ENCODE peak calls at places on chromosomes 16 and 17, in seven cellular contexts. Q is SK-N-SH, U is GM12891, M is GM12892, H is HepG2, X is H1, Y is K562. N is an unnamed sample.

GRCh38 chr17:47297661-47298400 is 25.9 kb upstream of the EFCAB13 start:
- DNase-seq in X (no peak), H (no peak), M (no peak), Y (no peak), U (no peak), Q (no peak), N (no peak)

GRCh38 chr17:74742153-74742515 is 5.1 kb downstream of the RAB37 start:
- DNase-seq in Y (no peak), X (no peak), H (no peak), M (peak), U (no peak), Q (no peak), N (peak)

GRCh38 chr16:71758293-71758760 is 33.8 kb upstream of the PHLPP2 start:
- DNase-seq in U (no peak), M (no peak), Q (no peak), H (peak), X (no peak), Y (no peak), N (no peak)

GRCh38 chr17:74424658-74425057 is 7.2 kb upstream of the GPRC5C start:
- DNase-seq in Q (peak), H (no peak), U (no peak), X (no peak), Y (no peak), M (no peak), N (no peak)

GRCh38 chr16:84527486-84528269 is 23.2 kb upstream of the MEAK7 start:
- DNase-seq in Q (no peak), Y (no peak), M (no peak), H (no peak), U (no peak), X (no peak), N (no peak)

GRCh38 chr17:67912656-67913055 is 83.6 kb downstream of the C17orf58 start:
- DNase-seq in H (no peak), X (no peak), M (no peak), U (no peak), Y (no peak), Q (no peak), N (no peak)

GRCh38 chr17:65696739-65697394 is 135.4 kb upstream of the AXIN2 start:
- DNase-seq in Q (no peak), U (no peak), M (no peak), X (no peak), Y (no peak), H (no peak), N (no peak)

GRCh38 chr17:63702223-63702577 is 2.3 kb upstream of the LIMD2 start:
- DNase-seq in Y (no peak), X (no peak), M (peak), H (no peak), U (no peak), Q (no peak), N (no peak)

GRCh38 chr17:17077861-17078732 is 35.8 kb downstream of the MPRIP start:
- DNase-seq in U (no peak), M (no peak), Q (no peak), Y (no peak), H (peak), X (no peak), N (no peak)

GRCh38 chr17:8016632-8017424 is 14.4 kb downstream of the GUCY2D start:
- DNase-seq in M (no peak), U (no peak), Q (peak), X (peak), Y (peak), H (no peak), N (no peak)
- TF ChIP-seq TAF1 in M (no peak), U (no peak), Q (no peak), X (peak), Y (no peak), H (no peak), N (no peak)

DNA sequence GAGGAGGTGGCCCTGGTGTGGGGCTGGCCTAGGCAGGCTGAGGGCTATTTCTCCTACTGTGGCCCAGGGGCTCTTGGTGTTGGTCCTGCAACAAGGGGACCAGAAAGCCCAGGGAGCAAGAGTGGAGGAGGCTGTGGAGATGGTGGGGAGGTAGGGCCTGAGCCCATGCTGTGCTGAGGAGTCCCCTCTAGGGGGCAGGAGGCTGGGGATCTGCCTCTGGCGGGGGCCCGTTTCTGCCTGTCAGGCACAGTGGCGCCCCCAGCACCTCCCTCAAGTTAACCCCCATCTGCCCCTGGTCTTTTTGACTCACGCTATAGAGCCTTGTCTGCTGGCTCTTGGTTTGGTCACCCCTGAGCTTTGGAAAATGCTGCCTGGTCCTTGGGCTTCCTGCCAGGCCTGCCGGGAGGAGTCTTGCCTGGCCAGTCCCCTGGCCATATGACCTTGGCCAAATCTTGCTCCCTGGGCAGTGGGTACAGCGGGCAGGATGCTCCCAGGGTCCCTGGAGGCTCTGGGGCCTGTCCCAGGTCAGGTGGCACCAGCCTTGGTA is 5.9 kb downstream of the BAIAP2 start:
- DNase-seq in Y (peak), H (peak), Q (peak), U (peak), X (no peak), M (peak), N (no peak)
- TF ChIP-seq TAF1 in Y (no peak), H (no peak), Q (no peak), U (no peak), X (no peak), M (no peak), N (no peak)

DNA sequence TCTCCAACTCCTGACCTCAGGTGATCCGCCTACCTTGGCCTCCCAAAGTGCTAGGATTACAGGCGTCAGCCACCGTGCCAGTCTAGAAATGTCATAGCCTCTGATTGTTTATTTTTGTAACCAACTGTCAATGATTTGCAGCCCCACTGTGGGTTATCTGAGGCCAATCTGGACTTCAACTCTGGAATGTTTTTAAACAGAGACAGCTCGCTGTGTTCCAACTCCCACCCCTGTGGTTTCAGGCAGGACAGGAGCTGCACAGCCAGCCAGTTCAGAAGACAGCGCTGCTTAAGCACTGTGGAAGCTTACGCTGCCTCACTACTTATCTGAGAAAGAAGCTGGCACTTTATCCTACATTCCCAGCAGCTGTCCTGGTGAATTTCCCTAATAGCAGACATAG is 19.5 kb downstream of the MRM3 start:
- DNase-seq in X (no peak), U (no peak), Q (no peak), M (no peak), Y (no peak), H (peak), N (no peak)
- TF ChIP-seq TAF1 in X (no peak), U (no peak), Q (no peak), M (no peak), Y (no peak), H (no peak), N (no peak)

GRCh38 chr16:8512941-8513624 is 77.2 kb downstream of the TMEM114 start:
- DNase-seq in H (no peak), Q (no peak), Y (no peak), U (no peak), X (no peak), M (no peak), N (peak)
- TF ChIP-seq TAF1 in H (no peak), Q (no peak), Y (no peak), U (no peak), X (no peak), M (no peak), N (no peak)

GRCh38 chr16:83355570-83356218 is 452.1 kb upstream of the HSBP1 start:
- DNase-seq in M (no peak), Y (no peak), U (no peak), X (no peak), H (no peak), Q (no peak), N (no peak)

GRCh38 chr16:83356986-83357385 is 450.8 kb upstream of the HSBP1 start:
- DNase-seq in H (no peak), Q (no peak), U (no peak), Y (no peak), X (no peak), M (no peak), N (no peak)

GRCh38 chr16:83353241-83353640 is 454.5 kb upstream of the HSBP1 start:
- DNase-seq in Q (no peak), U (no peak), H (no peak), M (no peak), X (no peak), Y (no peak), N (no peak)

GRCh38 chr16:83354015-83354414 is 453.8 kb upstream of the HSBP1 start:
- DNase-seq in U (no peak), M (no peak), H (no peak), Y (no peak), Q (no peak), X (no peak), N (no peak)

GRCh38 chr16:83356266-83356665 is 451.5 kb upstream of the HSBP1 start:
- DNase-seq in X (no peak), H (peak), M (peak), Y (peak), Q (peak), U (peak), N (no peak)
- TF ChIP-seq TAF1 in X (no peak), H (no peak), M (no peak), Y (no peak), Q (no peak), U (no peak), N (no peak)

GRCh38 chr16:30185141-30185682 is 1.8 kb downstream of the CORO1A start:
- DNase-seq in H (no peak), Q (peak), M (no peak), Y (no peak), X (no peak), U (peak), N (no peak)

GRCh38 chr16:30185683-30186421 is 2.5 kb downstream of the CORO1A start:
- DNase-seq in M (peak), U (peak), H (no peak), Y (no peak), Q (peak), X (no peak), N (peak)

GRCh38 chr16:30183961-30184429 is 593 bp downstream of the CORO1A start:
- DNase-seq in M (peak), X (no peak), Y (no peak), H (no peak), Q (peak), U (peak), N (peak)

GRCh38 chr16:30183236-30183960 is at the start of gene CORO1A:
- DNase-seq in U (peak), H (peak), X (no peak), Q (peak), M (peak), Y (peak), N (peak)

DNA sequence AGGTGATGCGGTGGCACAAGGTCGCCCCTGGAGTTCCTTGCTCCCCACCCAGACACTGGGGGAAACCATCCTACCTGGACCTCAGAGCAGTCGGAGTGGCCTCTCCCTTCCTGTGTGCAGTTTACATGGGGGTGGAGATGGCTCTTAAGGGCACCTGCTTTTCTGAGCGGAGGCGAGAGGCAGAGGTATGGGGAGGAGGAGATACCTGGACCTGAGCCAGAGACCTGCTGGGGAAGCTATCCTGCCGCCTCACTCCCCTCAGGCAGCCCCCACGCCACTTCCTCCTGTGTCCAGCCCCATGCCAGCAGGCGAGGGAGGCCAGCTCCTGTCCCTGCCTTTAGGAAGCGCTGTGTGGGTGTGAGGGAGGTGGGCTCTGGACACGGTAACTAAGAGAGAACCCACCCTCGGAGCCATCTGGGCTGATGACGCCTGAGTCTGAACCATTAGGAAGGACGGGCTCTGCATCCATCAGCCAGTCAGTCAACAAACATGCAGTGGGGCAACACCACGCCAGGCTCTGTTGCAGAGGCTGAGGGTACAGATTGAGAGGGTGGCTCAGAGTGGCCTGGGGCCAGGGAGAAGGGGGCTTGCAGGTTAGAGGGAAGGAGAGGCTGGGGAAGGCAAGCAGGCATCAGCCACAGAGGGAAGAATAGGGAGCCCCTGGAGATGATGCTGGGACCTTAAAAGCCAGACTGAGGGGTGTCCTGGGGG is 1.2 kb downstream of the CORO1A start:
- DNase-seq in Y (peak), H (no peak), U (peak), Q (peak), M (no peak), X (no peak), N (peak)
- TF ChIP-seq TAF1 in Y (no peak), H (no peak), U (no peak), Q (no peak), M (no peak), X (no peak), N (peak)

GRCh38 chr17:58918879-58919278 is 163.2 kb downstream of the PPM1E start:
- DNase-seq in Y (no peak), M (no peak), X (no peak), Q (no peak), U (no peak), H (no peak), N (no peak)

GRCh38 chr17:58917228-58917627 is 161.6 kb downstream of the PPM1E start:
- DNase-seq in Y (no peak), U (no peak), M (no peak), X (no peak), H (no peak), Q (no peak), N (no peak)

GRCh38 chr17:58918072-58918471 is 162.4 kb downstream of the PPM1E start:
- DNase-seq in H (no peak), Y (no peak), U (no peak), X (no peak), Q (no peak), M (no peak), N (no peak)

GRCh38 chr17:58920773-58921172 is 165.1 kb downstream of the PPM1E start:
- DNase-seq in U (no peak), Y (no peak), H (no peak), Q (no peak), M (no peak), X (no peak), N (peak)
- TF ChIP-seq TAF1 in U (no peak), Y (no peak), H (no peak), Q (no peak), M (no peak), X (no peak), N (no peak)

GRCh38 chr16:24688359-24688758 is 41.1 kb upstream of the TNRC6A start:
- DNase-seq in Y (no peak), X (no peak), H (no peak), M (no peak), Q (no peak), U (no peak), N (no peak)

GRCh38 chr16:24686678-24687077 is 42.8 kb upstream of the TNRC6A start:
- DNase-seq in M (no peak), H (no peak), Q (no peak), X (no peak), Y (no peak), U (no peak), N (no peak)

GRCh38 chr16:24685539-24686432 is 43.7 kb upstream of the TNRC6A start:
- DNase-seq in Y (peak), Q (peak), X (no peak), M (no peak), H (peak), U (no peak), N (no peak)

GRCh38 chr16:24692854-24693253 is 36.6 kb upstream of the TNRC6A start:
- DNase-seq in H (no peak), X (no peak), U (no peak), M (no peak), Q (no peak), Y (no peak), N (no peak)

DNA sequence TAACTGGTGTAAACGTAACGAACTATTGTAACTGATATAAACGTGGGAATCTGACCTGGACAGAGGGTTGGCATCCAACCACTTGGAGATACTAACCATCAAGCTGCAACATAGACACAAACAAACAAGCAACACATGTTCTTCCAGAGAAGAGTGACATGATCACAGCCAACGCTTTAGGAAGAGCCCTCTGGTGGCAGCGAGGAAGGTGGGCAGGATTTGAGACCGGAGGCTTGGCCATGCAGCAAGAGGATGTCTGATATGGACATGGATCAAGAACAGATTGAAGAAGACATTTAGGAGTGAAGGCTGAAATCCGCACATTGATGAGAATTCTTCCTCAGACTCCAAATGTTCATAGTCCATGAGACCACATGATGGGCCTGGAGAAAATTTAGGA is 40.3 kb upstream of the TNRC6A start:
- DNase-seq in Y (peak), H (peak), U (no peak), X (no peak), M (no peak), Q (peak), N (no peak)
- TF ChIP-seq TAF1 in Y (no peak), H (no peak), U (no peak), X (no peak), M (no peak), Q (no peak), N (no peak)

GRCh38 chr17:5800131-5800530 is 215.8 kb upstream of the NLRP1 start:
- DNase-seq in Y (no peak), M (no peak), U (no peak), Q (no peak), H (no peak), X (no peak), N (no peak)
- TF ChIP-seq TAF1 in Y (no peak), M (no peak), U (no peak), Q (no peak), H (no peak), X (no peak), N (no peak)

GRCh38 chr17:77769762-77770161 is 188.7 kb upstream of the TNRC6C start:
- DNase-seq in M (no peak), X (no peak), Q (no peak), H (no peak), Y (no peak), U (no peak), N (no peak)
- TF ChIP-seq TAF1 in M (no peak), X (no peak), Q (no peak), H (no peak), Y (no peak), U (no peak), N (no peak)